ENCODE peak calls at places on chromosomes 16 and 17, in seven cellular contexts. E, M, N, T, D, P and G are unnamed samples. For H3K9me3 and H3K4me1, the result is how much of the 10 kb centered on the place peaks cover.

GRCh38 chr16:1909661-1910231 is 8.5 kb downstream of the HS3ST6 start:
- DNase-seq in E (no peak), M (no peak), N (no peak), T (no peak), D (no peak), P (no peak), G (peak)

GRCh38 chr16:80176114-80176513 is 364.7 kb upstream of the DYNLRB2 start:
- DNase-seq in E (no peak), M (no peak), N (no peak), T (no peak), D (no peak), P (no peak), G (no peak)

GRCh38 chr17:54968954-54969400 is 412 bp downstream of the STXBP4 start:
- DNase-seq in E (peak), M (no peak), N (peak), T (peak), D (no peak), P (peak), G (no peak)

GRCh38 chr16:87041286-87041685 is 275.9 kb downstream of the C16orf95 start:
- DNase-seq in E (no peak), M (no peak), N (no peak), T (no peak), D (no peak), P (no peak), G (no peak)

GRCh38 chr16:7268182-7268581 is 64.5 kb upstream of the RBFOX1 start:
- DNase-seq in E (no peak), M (no peak), N (no peak), T (peak), D (no peak), P (no peak), G (no peak)

GRCh38 chr16:62256406-62256805 is 220.2 kb upstream of the CDH8 start:
- DNase-seq in E (no peak), M (no peak), N (no peak), T (no peak), D (no peak), P (no peak), G (no peak)

GRCh38 chr16:74297296-74297665 is 667 bp downstream of the PSMD7 start:
- DNase-seq in E (peak), M (no peak), N (peak), T (no peak), D (no peak), P (peak), G (peak)

GRCh38 chr17:40707720-40708119 is 4.2 kb upstream of the KRT24 start:
- DNase-seq in E (peak), M (peak), N (no peak), T (peak), D (peak), P (no peak), G (no peak)

GRCh38 chr17:33164556-33164881 is 128.6 kb downstream of the ASIC2 start:
- DNase-seq in E (no peak), M (no peak), N (no peak), T (no peak), D (no peak), P (no peak), G (no peak)

GRCh38 chr16:67163164-67163902 is 1.2 kb upstream of the HSF4 start:
- DNase-seq in E (peak), M (no peak), N (peak), T (no peak), D (no peak), P (peak), G (peak)

GRCh38 chr17:77087650-77088454 is 52.9 kb upstream of the SEC14L1 start:
- DNase-seq in E (no peak), M (no peak), N (no peak), T (no peak), D (no peak), P (no peak), G (no peak)

GRCh38 chr17:77088455-77089117 is 52.2 kb upstream of the SEC14L1 start:
- DNase-seq in E (peak), M (peak), N (peak), T (peak), D (peak), P (peak), G (peak)

GRCh38 chr17:77086433-77087010 is 54.2 kb upstream of the SEC14L1 start:
- DNase-seq in E (peak), M (peak), N (peak), T (peak), D (peak), P (peak), G (peak)

GRCh38 chr17:77085916-77086432 is 54.8 kb upstream of the SEC14L1 start:
- DNase-seq in E (no peak), M (no peak), N (no peak), T (no peak), D (no peak), P (no peak), G (peak)

DNA sequence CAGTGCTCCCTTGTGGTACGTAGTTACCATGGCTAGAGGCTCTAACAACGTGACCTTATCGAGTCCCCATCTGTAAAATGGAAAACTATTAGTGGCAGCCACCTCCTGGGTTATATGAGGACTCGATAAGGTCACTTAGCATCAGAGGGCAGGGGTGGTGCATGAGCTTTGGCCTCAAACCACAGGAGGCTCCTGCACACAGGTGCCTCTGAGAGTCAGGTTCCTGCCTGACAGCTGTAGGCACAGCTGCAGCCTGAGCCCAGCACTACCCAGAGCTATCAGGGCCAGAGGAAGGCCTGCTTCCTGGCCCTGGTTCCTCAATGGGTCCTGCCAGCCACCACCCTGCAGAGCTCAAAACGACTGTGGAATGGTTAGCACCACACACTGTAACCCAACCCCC is 57.2 kb upstream of the SEC14L1 start:
- DNase-seq in E (no peak), M (no peak), N (no peak), T (no peak), D (no peak), P (no peak), G (no peak)
- H3K4me3 ChIP-seq in E (no peak), M (no peak), N (no peak), T (no peak), D (no peak), P (no peak), G (no peak)

GRCh38 chr16:17434006-17434405 is 36.8 kb downstream of the XYLT1 start:
- DNase-seq in E (peak), M (no peak), N (no peak), T (no peak), D (no peak), P (peak), G (no peak)
- H3K9me3 ChIP-seq in E (under half), M (under half), N (under half), T (under half), D (under half), P (under half), G (under half)

GRCh38 chr17:44767493-44767892 is 8.7 kb downstream of the ADAM11 start:
- DNase-seq in E (no peak), M (no peak), N (no peak), T (no peak), D (no peak), P (no peak), G (no peak)

GRCh38 chr17:44765965-44766364 is 7.2 kb downstream of the ADAM11 start:
- DNase-seq in E (no peak), M (no peak), N (no peak), T (no peak), D (no peak), P (no peak), G (no peak)

GRCh38 chr17:44769230-44769629 is 10.4 kb downstream of the ADAM11 start:
- DNase-seq in E (no peak), M (no peak), N (no peak), T (no peak), D (no peak), P (no peak), G (no peak)

GRCh38 chr17:44768505-44769142 is 9.8 kb downstream of the ADAM11 start:
- DNase-seq in E (no peak), M (no peak), N (no peak), T (no peak), D (no peak), P (no peak), G (no peak)

GRCh38 chr17:44766409-44767038 is 7.7 kb downstream of the ADAM11 start:
- DNase-seq in E (no peak), M (no peak), N (no peak), T (no peak), D (no peak), P (no peak), G (no peak)
- H3K4me1 ChIP-seq in E (under half), M (under half), N (under half), T (under half), D (under half), P (under half), G (under half)

DNA sequence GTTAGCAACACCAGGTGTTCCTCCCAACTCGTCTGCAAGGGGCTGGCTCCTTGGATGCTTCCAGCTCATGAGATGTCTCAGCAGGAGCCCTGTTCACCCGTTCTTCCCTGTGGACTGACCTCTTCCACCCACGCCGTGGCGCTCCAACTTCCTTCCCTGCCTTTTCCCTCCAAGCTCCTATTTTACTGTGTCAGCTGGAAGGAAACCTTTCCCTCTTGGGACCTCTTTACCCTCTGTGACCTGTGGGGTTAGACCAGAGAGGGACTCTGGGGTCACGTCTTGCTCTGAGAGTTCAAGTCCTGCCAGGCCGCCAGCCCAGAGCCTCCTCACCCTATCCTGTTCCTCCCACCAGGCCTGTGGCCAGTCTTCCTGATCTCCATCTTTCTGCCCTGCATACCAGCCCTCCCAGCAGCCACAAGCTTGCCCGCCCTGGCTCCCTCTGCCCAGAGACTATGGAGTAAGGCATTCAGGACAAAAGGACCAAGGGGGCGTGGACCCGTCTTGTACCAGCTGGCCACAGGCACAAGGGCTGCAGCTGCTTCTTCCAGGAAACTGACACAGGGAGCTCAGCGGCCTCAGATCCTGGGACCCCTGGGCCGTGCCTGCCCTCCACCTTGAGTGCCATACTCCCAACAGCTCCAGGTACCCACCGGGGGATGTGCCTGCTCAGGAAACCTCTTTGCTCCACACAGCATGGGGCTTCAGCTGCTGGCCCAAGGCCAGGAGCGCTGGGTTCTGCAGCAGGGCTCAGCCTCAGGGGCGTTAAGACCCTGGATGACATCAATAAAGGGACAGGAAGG is 3.0 kb downstream of the PAQR4 start:
- DNase-seq in E (no peak), M (no peak), N (no peak), T (no peak), D (no peak), P (no peak), G (peak)
- H3K4me3 ChIP-seq in E (no peak), M (no peak), N (no peak), T (no peak), D (no peak), P (no peak), G (no peak)

GRCh38 chr16:15973997-15974396 is 24.6 kb downstream of the ABCC1 start:
- DNase-seq in E (no peak), M (no peak), N (no peak), T (no peak), D (no peak), P (no peak), G (no peak)

GRCh38 chr16:15972046-15972868 is 22.8 kb downstream of the ABCC1 start:
- DNase-seq in E (no peak), M (no peak), N (peak), T (no peak), D (no peak), P (no peak), G (no peak)

GRCh38 chr16:15971435-15971805 is 22.0 kb downstream of the ABCC1 start:
- DNase-seq in E (no peak), M (no peak), N (no peak), T (no peak), D (no peak), P (no peak), G (no peak)

GRCh38 chr16:15975172-15975571 is 25.8 kb downstream of the ABCC1 start:
- DNase-seq in E (no peak), M (no peak), N (no peak), T (no peak), D (no peak), P (peak), G (no peak)

DNA sequence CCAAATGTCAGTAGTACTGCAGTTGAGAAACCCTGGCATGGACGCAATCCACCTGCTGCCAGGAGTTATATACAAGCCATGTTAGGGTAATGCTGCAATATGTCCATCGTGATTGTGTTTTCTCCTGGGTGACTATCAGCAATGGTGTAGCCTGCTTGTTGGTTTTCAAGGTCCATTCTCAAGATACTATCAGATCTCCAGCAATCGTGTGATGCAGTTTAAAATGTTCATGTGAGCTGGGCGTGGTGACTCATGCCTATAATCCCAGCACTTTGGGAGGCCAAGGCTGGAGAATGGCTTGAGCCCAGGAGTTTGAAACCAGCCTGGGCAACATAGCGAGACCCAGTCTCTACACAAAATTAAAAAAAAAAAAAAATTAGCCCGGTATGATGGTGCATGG is 24.0 kb downstream of the ABCC1 start:
- DNase-seq in E (no peak), M (no peak), N (peak), T (no peak), D (no peak), P (peak), G (no peak)
- H3K9me3 ChIP-seq in E (under half), M (under half), N (under half), T (under half), D (under half), P (under half), G (under half)